ENCODE peak calls at places on chromosome 2, in eight cellular contexts. I, G, S, P, R, X, Q and F are unnamed samples.

GRCh38 chr2:27989149-27989548 is 98.6 kb downstream of the BABAM2 start:
- DNase-seq in I (no peak), G (no peak), S (no peak), P (no peak), R (no peak), X (no peak), Q (no peak), F (no peak)

GRCh38 chr2:3278521-3279218 is 98.9 kb downstream of the EIPR1 start:
- DNase-seq in I (no peak), G (no peak), S (no peak), P (no peak), R (no peak), X (no peak), Q (no peak), F (no peak)

GRCh38 chr2:120825370-120826259 is 89.9 kb downstream of the GLI2 start:
- DNase-seq in I (no peak), G (no peak), S (no peak), P (peak), R (no peak), X (no peak), Q (no peak), F (no peak)

GRCh38 chr2:165877565-165878550 is 75.7 kb downstream of the TTC21B start:
- DNase-seq in I (no peak), G (no peak), S (no peak), P (peak), R (no peak), X (no peak), Q (no peak), F (no peak)

GRCh38 chr2:83747141-83747540 is 711.9 kb downstream of the SUCLG1 start:
- DNase-seq in I (no peak), G (no peak), S (no peak), P (no peak), R (no peak), X (no peak), Q (no peak), F (no peak)

GRCh38 chr2:12725238-12726187 is 8.8 kb downstream of the TRIB2 start:
- DNase-seq in I (no peak), G (no peak), S (no peak), P (no peak), R (no peak), X (no peak), Q (no peak), F (no peak)

GRCh38 chr2:16201876-16202642 is 261.7 kb downstream of the MYCN start:
- DNase-seq in I (no peak), G (no peak), S (no peak), P (no peak), R (no peak), X (no peak), Q (no peak), F (no peak)

GRCh38 chr2:191577611-191578010 is 100.3 kb upstream of the NABP1 start:
- DNase-seq in I (no peak), G (no peak), S (no peak), P (no peak), R (no peak), X (no peak), Q (no peak), F (no peak)

GRCh38 chr2:238595750-238596570 is 169.2 kb downstream of the ASB1 start:
- DNase-seq in I (no peak), G (no peak), S (no peak), P (no peak), R (no peak), X (no peak), Q (no peak), F (no peak)

GRCh38 chr2:60442608-60443007 is 110.8 kb downstream of the BCL11A start:
- DNase-seq in I (no peak), G (no peak), S (no peak), P (no peak), R (no peak), X (no peak), Q (no peak), F (no peak)

GRCh38 chr2:24708537-24709152 is 84.5 kb downstream of the PTRHD1 start:
- DNase-seq in I (no peak), G (no peak), S (no peak), P (peak), R (no peak), X (no peak), Q (no peak), F (no peak)